ENCODE peak calls at places on chromosome X, in nine cellular contexts. N is HT-29; M is ELR; R is progenitor cell of endocrine pancreas; E is mesendoderm; I is HL-60; D is fibroblast of mammary gland; H is stimulated activated CD4-positive, alpha-beta T cell treated with anti-CD3 and anti-CD28 coated beads, Interleukin-4, amount 100 ng/mL, for 48 hours; U is T-helper 2 cell. J is an unnamed sample.

GRCh38 chrX:84186603-84187358 is 1.2 kb downstream of the RPS6KA6 start:
- DNase-seq in N (peak), M (peak), R (no peak), E (peak), I (no peak), D (peak), H (no peak), U (no peak), J (peak)

GRCh38 chrX:120334137-120334536 is 22.9 kb upstream of the TMEM255A start:
- DNase-seq in N (no peak), M (no peak), R (no peak), E (peak), I (no peak), D (no peak), H (no peak), U (no peak), J (no peak)

GRCh38 chrX:23855569-23855968 is 52.2 kb downstream of the APOO start:
- DNase-seq in N (no peak), M (no peak), R (no peak), E (no peak), I (no peak), D (no peak), H (no peak), U (no peak), J (no peak)

GRCh38 chrX:139759637-139760036 is 51.7 kb upstream of the MCF2 start:
- DNase-seq in N (peak), M (peak), R (no peak), E (peak), I (peak), D (peak), H (no peak), U (no peak), J (no peak)

GRCh38 chrX:15511563-15511962 is 11.0 kb downstream of the BMX start:
- DNase-seq in N (no peak), M (no peak), R (no peak), E (peak), I (no peak), D (no peak), H (no peak), U (no peak), J (peak)

GRCh38 chrX:95318882-95319281 is 1365.8 kb upstream of the DIAPH2 start:
- DNase-seq in N (peak), M (peak), R (no peak), E (peak), I (peak), D (peak), H (no peak), U (no peak), J (peak)

GRCh38 chrX:120874678-120875557 is 748 bp downstream of the CT47B1 start:
- DNase-seq in N (no peak), M (no peak), R (no peak), E (no peak), I (no peak), D (no peak), H (no peak), U (no peak), J (no peak)

GRCh38 chrX:81202413-81202794 is 502 bp downstream of the SH3BGRL start:
- DNase-seq in N (no peak), M (peak), R (no peak), E (peak), I (no peak), D (peak), H (no peak), U (no peak), J (no peak)

GRCh38 chrX:153776611-153777045 is 4.2 kb upstream of the SRPK3 start:
- DNase-seq in N (no peak), M (no peak), R (no peak), E (no peak), I (no peak), D (no peak), H (no peak), U (no peak), J (no peak)

GRCh38 chrX:78092296-78092695 is 11.8 kb upstream of the PGK1 start:
- DNase-seq in N (peak), M (peak), R (no peak), E (peak), I (no peak), D (peak), H (no peak), U (no peak), J (peak)

GRCh38 chrX:128928636-128929035 is 594.7 kb downstream of the SMARCA1 start:
- DNase-seq in N (no peak), M (no peak), R (no peak), E (no peak), I (no peak), D (no peak), H (no peak), U (no peak), J (no peak)

GRCh38 chrX:71056857-71057256 is 11.3 kb downstream of the SNX12 start:
- DNase-seq in N (no peak), M (peak), R (no peak), E (no peak), I (no peak), D (peak), H (no peak), U (no peak), J (no peak)

GRCh38 chrX:152932598-152933175 is 34.8 kb downstream of the ZNF185 start:
- DNase-seq in N (no peak), M (no peak), R (no peak), E (no peak), I (no peak), D (no peak), H (no peak), U (no peak), J (no peak)

GRCh38 chrX:10048695-10049094 is 81.5 kb downstream of the CLDN34 start:
- DNase-seq in N (no peak), M (no peak), R (no peak), E (no peak), I (no peak), D (no peak), H (no peak), U (no peak), J (no peak)

GRCh38 chrX:3697701-3698279 is 15.7 kb downstream of the PRKX start:
- DNase-seq in N (no peak), M (no peak), R (no peak), E (peak), I (no peak), D (peak), H (no peak), U (no peak), J (no peak)

J was measured in H9.